ENCODE peak calls at places on chromosomes 6 and 20, in five cellular contexts. One of them, this sample, is unnamed.

GRCh38 chr6:452301-453067 is 60.9 kb downstream of the IRF4 start:
- DNase-seq in HCEC 1CT: no peak
- DNase-seq in ovary: no peak
- DNase-seq in AG04450: no peak
- DNase-seq in COR-L47: peak
- DNase-seq in this sample: no peak

GRCh38 chr6:81326856-81327561 is 425.5 kb downstream of the TENT5A start:
- DNase-seq in HCEC 1CT: no peak
- DNase-seq in ovary: no peak
- DNase-seq in AG04450: no peak
- DNase-seq in COR-L47: no peak
- DNase-seq in this sample: no peak

GRCh38 chr20:1786061-1786460 is 109.1 kb upstream of the SIRPA start:
- DNase-seq in HCEC 1CT: no peak
- DNase-seq in ovary: no peak
- DNase-seq in AG04450: no peak
- DNase-seq in COR-L47: no peak
- DNase-seq in this sample: no peak

GRCh38 chr6:61622601-61623000 is 663.4 kb downstream of the KHDRBS2 start:
- DNase-seq in HCEC 1CT: no peak
- DNase-seq in ovary: no peak
- DNase-seq in AG04450: no peak
- DNase-seq in COR-L47: no peak
- DNase-seq in this sample: no peak

GRCh38 chr20:46108435-46108841 is 9.7 kb upstream of the CD40 start:
- DNase-seq in HCEC 1CT: no peak
- DNase-seq in ovary: no peak
- DNase-seq in AG04450: no peak
- DNase-seq in COR-L47: no peak
- DNase-seq in this sample: no peak

GRCh38 chr6:147900191-147900830 is 391.8 kb downstream of the SAMD5 start:
- DNase-seq in HCEC 1CT: no peak
- DNase-seq in ovary: no peak
- DNase-seq in AG04450: no peak
- DNase-seq in COR-L47: no peak
- DNase-seq in this sample: no peak

GRCh38 chr20:49303211-49303610 is 25.4 kb upstream of the ZNFX1 start:
- DNase-seq in HCEC 1CT: no peak
- DNase-seq in ovary: no peak
- DNase-seq in AG04450: no peak
- DNase-seq in COR-L47: no peak
- DNase-seq in this sample: no peak

GRCh38 chr6:155213611-155214372 is 50.0 kb upstream of the CLDN20 start:
- DNase-seq in HCEC 1CT: no peak
- DNase-seq in ovary: no peak
- DNase-seq in AG04450: no peak
- DNase-seq in COR-L47: no peak
- DNase-seq in this sample: no peak

GRCh38 chr6:38509713-38510112 is 130.0 kb downstream of the BTBD9 start:
- DNase-seq in HCEC 1CT: peak
- DNase-seq in ovary: no peak
- DNase-seq in AG04450: peak
- DNase-seq in COR-L47: no peak
- DNase-seq in this sample: no peak

GRCh38 chr6:25088513-25088912 is 152.8 kb upstream of the RIPOR2 start:
- DNase-seq in HCEC 1CT: peak
- DNase-seq in ovary: no peak
- DNase-seq in AG04450: no peak
- DNase-seq in COR-L47: no peak
- DNase-seq in this sample: no peak

GRCh38 chr6:82216549-82216948 is 31.0 kb downstream of the IBTK start:
- DNase-seq in HCEC 1CT: no peak
- DNase-seq in ovary: no peak
- DNase-seq in AG04450: no peak
- DNase-seq in COR-L47: no peak
- DNase-seq in this sample: no peak

GRCh38 chr20:35319206-35320197 is 27.3 kb upstream of the FAM83C start:
- DNase-seq in HCEC 1CT: peak
- DNase-seq in ovary: no peak
- DNase-seq in AG04450: no peak
- DNase-seq in COR-L47: peak
- DNase-seq in this sample: peak

GRCh38 chr6:169266261-169266660 is 12.6 kb upstream of the THBS2 start:
- DNase-seq in HCEC 1CT: no peak
- DNase-seq in ovary: no peak
- DNase-seq in AG04450: no peak
- DNase-seq in COR-L47: no peak
- DNase-seq in this sample: no peak

GRCh38 chr6:129617986-129618385 is 92.0 kb downstream of the ARHGAP18 start:
- DNase-seq in HCEC 1CT: no peak
- DNase-seq in ovary: no peak
- DNase-seq in AG04450: no peak
- DNase-seq in COR-L47: no peak
- DNase-seq in this sample: no peak

GRCh38 chr6:54291738-54292137 is 16.5 kb upstream of the TINAG start:
- DNase-seq in HCEC 1CT: peak
- DNase-seq in ovary: no peak
- DNase-seq in AG04450: no peak
- DNase-seq in COR-L47: no peak
- DNase-seq in this sample: no peak

GRCh38 chr20:33947709-33948295 is 45.9 kb upstream of the RALY start:
- DNase-seq in HCEC 1CT: peak
- DNase-seq in ovary: no peak
- DNase-seq in AG04450: no peak
- DNase-seq in COR-L47: peak
- DNase-seq in this sample: peak

GRCh38 chr6:3022765-3023662 is 23.3 kb downstream of the NQO2 start:
- DNase-seq in HCEC 1CT: no peak
- DNase-seq in ovary: no peak
- DNase-seq in AG04450: no peak
- DNase-seq in COR-L47: no peak
- DNase-seq in this sample: no peak

GRCh38 chr20:48603819-48604405 is 223.9 kb downstream of the PREX1 start:
- DNase-seq in HCEC 1CT: no peak
- DNase-seq in ovary: no peak
- DNase-seq in AG04450: no peak
- DNase-seq in COR-L47: no peak
- DNase-seq in this sample: no peak

GRCh38 chr6:123965894-123966293 is 162.2 kb downstream of the NKAIN2 start:
- DNase-seq in HCEC 1CT: no peak
- DNase-seq in ovary: no peak
- DNase-seq in AG04450: no peak
- DNase-seq in COR-L47: peak
- DNase-seq in this sample: no peak